ENCODE peak calls at places on chromosomes 2 and 18, in five cellular contexts. One of them, this sample, is unnamed.

GRCh38 chr2:3079466-3079865 is 298.2 kb downstream of the EIPR1 start:
- DNase-seq in activated CD4-positive, alpha-beta memory T cell treated with anti-CD3 and anti-CD28 coated beads for 36 hours: no peak
- DNase-seq in H4: no peak
- DNase-seq in HTR-8/SVneo: no peak
- DNase-seq in SK-MEL-5: no peak
- DNase-seq in this sample: no peak

GRCh38 chr2:42954227-42954962 is 162.0 kb upstream of the HAAO start:
- DNase-seq in SK-MEL-5: peak; percentile 33
- DNase-seq in activated CD4-positive, alpha-beta memory T cell treated with anti-CD3 and anti-CD28 coated beads for 36 hours: no peak
- DNase-seq in H4: peak; percentile 35
- DNase-seq in HTR-8/SVneo: no peak
- DNase-seq in this sample: no peak

GRCh38 chr18:60892855-60893254 is 440.4 kb upstream of the CDH20 start:
- DNase-seq in HTR-8/SVneo: no peak
- DNase-seq in SK-MEL-5: no peak
- DNase-seq in H4: peak; percentile 90
- DNase-seq in activated CD4-positive, alpha-beta memory T cell treated with anti-CD3 and anti-CD28 coated beads for 36 hours: no peak
- DNase-seq in this sample: no peak

GRCh38 chr2:70842401-70842800 is 6.8 kb upstream of the CD207 start:
- DNase-seq in HTR-8/SVneo: no peak
- DNase-seq in H4: no peak
- DNase-seq in SK-MEL-5: no peak
- DNase-seq in activated CD4-positive, alpha-beta memory T cell treated with anti-CD3 and anti-CD28 coated beads for 36 hours: no peak
- DNase-seq in this sample: no peak

GRCh38 chr2:240871071-240871958 is 2.7 kb downstream of the AGXT start:
- DNase-seq in activated CD4-positive, alpha-beta memory T cell treated with anti-CD3 and anti-CD28 coated beads for 36 hours: no peak
- DNase-seq in H4: no peak
- DNase-seq in SK-MEL-5: no peak
- DNase-seq in HTR-8/SVneo: no peak
- DNase-seq in this sample: no peak

GRCh38 chr2:217466104-217466503 is 536.7 kb downstream of the TNS1 start:
- DNase-seq in activated CD4-positive, alpha-beta memory T cell treated with anti-CD3 and anti-CD28 coated beads for 36 hours: no peak
- DNase-seq in SK-MEL-5: no peak
- DNase-seq in HTR-8/SVneo: no peak
- DNase-seq in H4: no peak
- DNase-seq in this sample: no peak

GRCh38 chr2:227780981-227781630 is 32.5 kb upstream of the CCL20 start:
- DNase-seq in SK-MEL-5: peak; percentile 14
- DNase-seq in activated CD4-positive, alpha-beta memory T cell treated with anti-CD3 and anti-CD28 coated beads for 36 hours: no peak
- DNase-seq in HTR-8/SVneo: no peak
- DNase-seq in H4: no peak
- DNase-seq in this sample: no peak

GRCh38 chr2:47193607-47194006 is 38.5 kb upstream of the STPG4 start:
- DNase-seq in activated CD4-positive, alpha-beta memory T cell treated with anti-CD3 and anti-CD28 coated beads for 36 hours: no peak
- DNase-seq in H4: no peak
- DNase-seq in HTR-8/SVneo: no peak
- DNase-seq in SK-MEL-5: no peak
- DNase-seq in this sample: no peak

GRCh38 chr18:59446012-59446411 is 86.9 kb upstream of the LMAN1 start:
- DNase-seq in HTR-8/SVneo: peak; percentile 22
- DNase-seq in activated CD4-positive, alpha-beta memory T cell treated with anti-CD3 and anti-CD28 coated beads for 36 hours: no peak
- DNase-seq in SK-MEL-5: no peak
- DNase-seq in H4: no peak
- DNase-seq in this sample: no peak